ENCODE peak calls at places on chromosomes 4 and X, in seven cellular contexts. R, A, Y, F, K, M and G are unnamed samples.

GRCh38 chr4:149164282-149164681 is 651.4 kb downstream of the IQCM start:
- DNase-seq in K (no peak), M (no peak), F (peak), R (no peak), A (no peak), Y (no peak), G (peak)

GRCh38 chr4:152265149-152265621 is 270.7 kb downstream of the FBXW7 start:
- DNase-seq in R (peak), K (no peak), Y (no peak), M (no peak), F (peak), A (no peak), G (peak)

GRCh38 chr4:73705721-73706120 is 34.6 kb upstream of the CXCL8 start:
- DNase-seq in K (no peak), R (peak), Y (no peak), F (no peak), M (no peak), A (no peak), G (no peak)

GRCh38 chrX:47772764-47773163 is 63.9 kb upstream of the ZNF81 start:
- DNase-seq in R (no peak), K (no peak), F (no peak), M (no peak), Y (no peak), A (no peak), G (no peak)

GRCh38 chr4:19195696-19196095 is 1056.0 kb upstream of the SLIT2 start:
- DNase-seq in R (no peak), Y (no peak), K (no peak), F (no peak), M (no peak), A (no peak), G (no peak)

GRCh38 chr4:161256716-161257115 is 907.1 kb downstream of the FSTL5 start:
- DNase-seq in A (no peak), K (no peak), R (no peak), Y (no peak), F (peak), M (no peak), G (peak)

GRCh38 chr4:24032371-24032989 is 142.6 kb upstream of the PPARGC1A start:
- DNase-seq in Y (no peak), R (peak), M (no peak), K (no peak), F (peak), A (no peak), G (peak)

GRCh38 chr4:43564601-43565000 is 672.1 kb downstream of the GRXCR1 start:
- DNase-seq in K (no peak), A (no peak), M (no peak), R (no peak), Y (no peak), F (no peak), G (no peak)

GRCh38 chr4:25299476-25300203 is 12.9 kb upstream of the ZCCHC4 start:
- DNase-seq in Y (no peak), K (no peak), A (no peak), F (no peak), M (no peak), R (peak), G (no peak)

GRCh38 chr4:139853309-139853708 is 187.7 kb downstream of the MGST2 start:
- DNase-seq in M (no peak), R (no peak), F (no peak), K (no peak), A (no peak), Y (no peak), G (no peak)

GRCh38 chrX:118528089-118528753 is 32.6 kb downstream of the DOCK11 start:
- DNase-seq in R (no peak), A (peak), F (no peak), K (no peak), M (peak), Y (no peak), G (no peak)

GRCh38 chrX:119826399-119826959 is 26.3 kb downstream of the UPF3B start:
- DNase-seq in K (no peak), A (no peak), F (no peak), Y (no peak), R (peak), M (no peak), G (peak)

GRCh38 chr4:165009493-165010227 is 22.1 kb upstream of the TRIM60 start:
- DNase-seq in K (no peak), Y (no peak), F (no peak), A (no peak), R (no peak), M (no peak), G (no peak)

GRCh38 chr4:74364649-74365491 is at the start of gene EREG:
- DNase-seq in K (no peak), F (peak), R (peak), M (peak), A (peak), Y (no peak), G (peak)

GRCh38 chr4:54228563-54229501 is at the start of gene PDGFRA:
- DNase-seq in M (no peak), F (no peak), Y (no peak), A (no peak), K (no peak), R (no peak), G (peak)

GRCh38 chrX:44770111-44770510 is 73.7 kb upstream of the DUSP21 start:
- DNase-seq in R (peak), A (no peak), F (no peak), M (no peak), K (no peak), Y (no peak), G (no peak)

GRCh38 chr4:122798101-122798500 is 28.5 kb upstream of the FGF2 start:
- DNase-seq in M (no peak), R (peak), Y (peak), K (no peak), A (no peak), F (peak), G (peak)

GRCh38 chr4:7656244-7656800 is 221.6 kb upstream of the PSAPL1 start:
- DNase-seq in R (no peak), A (no peak), F (no peak), K (no peak), Y (no peak), M (no peak), G (no peak)

GRCh38 chr4:149825336-149825735 is 9.7 kb upstream of the IQCM start:
- DNase-seq in K (no peak), A (no peak), R (peak), M (no peak), F (no peak), Y (no peak), G (no peak)